ENCODE peak calls at places on chromosome 19, in nine cellular contexts. H, F, X, I, P, L, T, G and K are unnamed samples. For H3K36me3, the result is how much of the 10 kb centered on the place peaks cover.

GRCh38 chr19:18291590-18292459 is 10.4 kb upstream of the JUND start:
- DNase-seq in T (peak), H (peak), G (peak), I (peak), P (peak), X (peak), F (peak), L (peak), K (peak)

GRCh38 chr19:6425732-6426686 is 1.4 kb upstream of the KHSRP start:
- DNase-seq in G (peak), X (peak), P (peak), F (no peak), H (no peak), T (no peak), L (no peak), I (peak), K (no peak)

GRCh38 chr19:50794778-50795664 is 4.8 kb downstream of the ACP4 start:
- DNase-seq in T (no peak), X (peak), F (peak), I (peak), L (no peak), P (no peak), G (peak), H (no peak), K (no peak)

GRCh38 chr19:16062789-16063188 is 13.5 kb upstream of the TPM4 start:
- DNase-seq in F (no peak), X (peak), T (peak), I (no peak), G (peak), L (no peak), H (no peak), P (peak), K (peak)

GRCh38 chr19:29587518-29587986 is 18.5 kb upstream of the POP4 start:
- DNase-seq in P (peak), H (no peak), I (no peak), X (no peak), L (no peak), G (no peak), F (no peak), T (no peak), K (no peak)

GRCh38 chr19:56566904-56567273 is 379 bp upstream of the ZNF470 start:
- DNase-seq in L (no peak), I (no peak), G (peak), F (peak), T (peak), X (no peak), H (peak), P (peak), K (peak)

GRCh38 chr19:17610384-17610783 is 54.9 kb downstream of the COLGALT1 start:
- DNase-seq in T (no peak), X (peak), H (no peak), I (no peak), L (no peak), F (no peak), G (peak), P (no peak), K (no peak)

GRCh38 chr19:497861-498590 is 1.7 kb downstream of the MADCAM1 start:
- DNase-seq in X (no peak), T (no peak), L (no peak), H (no peak), F (peak), I (no peak), P (no peak), G (peak), K (no peak)

GRCh38 chr19:49142866-49143335 is 12.3 kb downstream of the HRC start:
- DNase-seq in G (peak), P (peak), H (peak), I (peak), T (peak), L (no peak), F (peak), X (peak), K (peak)

GRCh38 chr19:35142531-35143230 is 374 bp upstream of the FXYD7 start:
- DNase-seq in X (peak), I (peak), G (peak), H (no peak), L (no peak), T (no peak), F (peak), P (peak), K (peak)

GRCh38 chr19:43315851-43316250 is 37.6 kb upstream of the CD177 start:
- DNase-seq in X (peak), L (no peak), I (no peak), G (no peak), T (no peak), H (no peak), P (no peak), F (peak), K (no peak)

GRCh38 chr19:23285948-23286347 is 35.8 kb upstream of the ZNF724 start:
- DNase-seq in L (no peak), F (no peak), H (no peak), T (no peak), G (no peak), X (no peak), I (no peak), P (no peak), K (no peak)

GRCh38 chr19:18114483-18114882 is 16.9 kb downstream of the MAST3 start:
- DNase-seq in L (no peak), G (no peak), T (no peak), X (no peak), I (no peak), H (no peak), P (no peak), F (no peak), K (no peak)

DNA sequence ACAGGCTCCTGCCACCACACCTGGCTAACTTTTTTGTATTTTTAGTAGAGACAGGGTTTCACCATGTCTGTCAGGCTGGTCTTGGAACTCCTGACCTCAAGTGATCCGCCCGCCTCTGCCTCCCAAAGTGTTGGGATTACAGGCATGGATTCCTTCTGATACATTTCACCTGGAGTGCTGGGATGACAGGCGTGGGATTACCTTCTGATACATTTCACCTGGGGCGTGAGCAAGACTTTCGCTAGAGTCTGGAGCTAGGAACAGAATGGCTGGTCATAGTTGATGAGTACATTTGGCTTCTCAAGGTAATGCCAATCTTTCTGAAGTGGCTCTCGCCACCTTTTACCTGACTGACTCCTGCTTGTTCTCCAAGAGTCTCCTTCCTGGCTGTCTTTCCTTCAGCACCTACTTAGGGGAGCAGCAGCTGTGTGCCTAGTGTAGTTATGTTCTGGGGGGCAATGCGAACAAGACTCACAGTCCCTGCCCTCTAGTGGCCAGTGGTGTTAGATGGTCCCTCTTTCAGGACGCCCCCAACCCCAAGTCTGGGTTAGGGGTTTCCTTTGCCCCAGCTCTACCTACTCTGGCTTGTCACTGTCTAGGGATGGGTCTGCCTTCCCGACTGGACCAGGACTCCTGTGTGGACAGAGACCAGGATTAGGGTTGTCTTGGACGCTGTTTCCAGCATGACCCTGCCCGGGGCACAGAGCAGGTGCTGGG is 19.3 kb downstream of the PPP1R37 start:
- DNase-seq in I (no peak), L (no peak), T (no peak), G (no peak), X (no peak), P (no peak), H (no peak), F (no peak), K (no peak)
- TF ChIP-seq CTCF in I (no peak), L (no peak), T (no peak), G (no peak), X (no peak), P (no peak), H (no peak), F (no peak), K (no peak)

GRCh38 chr19:38731654-38732301 is 12.5 kb downstream of the CAPN12 start:
- DNase-seq in X (no peak), P (peak), F (no peak), I (peak), T (no peak), G (no peak), H (peak), L (no peak), K (peak)
- TF ChIP-seq EP300 in X (no peak), P (no peak), F (no peak), I (no peak), T (no peak), G (no peak), H (no peak), L (no peak), K (no peak)

DNA sequence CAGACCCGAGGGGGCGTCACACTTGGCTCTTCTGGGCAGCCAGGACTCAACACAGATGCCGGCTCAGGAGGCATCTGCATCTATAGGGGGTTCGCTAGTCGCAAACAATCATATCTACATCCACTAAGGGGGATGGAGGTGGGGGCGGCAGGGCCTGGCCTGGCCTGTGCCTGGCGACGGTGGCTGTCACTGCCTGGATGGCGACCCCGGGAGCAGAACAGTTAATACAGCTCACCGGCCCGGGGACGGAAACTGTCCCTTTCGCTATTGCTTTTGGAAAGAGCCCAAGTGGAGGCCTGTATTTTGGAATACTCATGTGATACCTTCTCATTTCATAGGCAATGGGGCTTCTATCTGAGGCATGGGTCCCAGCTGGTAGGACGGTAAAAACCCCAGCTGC is 17.7 kb downstream of the SGTA start:
- DNase-seq in L (no peak), X (no peak), F (no peak), T (no peak), P (no peak), I (no peak), H (no peak), G (no peak), K (no peak)
- H3K36me3 ChIP-seq in L (under half), X (half or more), F (half or more), T (half or more), P (under half), I (under half), H (half or more), G (half or more), K (half or more)

DNA sequence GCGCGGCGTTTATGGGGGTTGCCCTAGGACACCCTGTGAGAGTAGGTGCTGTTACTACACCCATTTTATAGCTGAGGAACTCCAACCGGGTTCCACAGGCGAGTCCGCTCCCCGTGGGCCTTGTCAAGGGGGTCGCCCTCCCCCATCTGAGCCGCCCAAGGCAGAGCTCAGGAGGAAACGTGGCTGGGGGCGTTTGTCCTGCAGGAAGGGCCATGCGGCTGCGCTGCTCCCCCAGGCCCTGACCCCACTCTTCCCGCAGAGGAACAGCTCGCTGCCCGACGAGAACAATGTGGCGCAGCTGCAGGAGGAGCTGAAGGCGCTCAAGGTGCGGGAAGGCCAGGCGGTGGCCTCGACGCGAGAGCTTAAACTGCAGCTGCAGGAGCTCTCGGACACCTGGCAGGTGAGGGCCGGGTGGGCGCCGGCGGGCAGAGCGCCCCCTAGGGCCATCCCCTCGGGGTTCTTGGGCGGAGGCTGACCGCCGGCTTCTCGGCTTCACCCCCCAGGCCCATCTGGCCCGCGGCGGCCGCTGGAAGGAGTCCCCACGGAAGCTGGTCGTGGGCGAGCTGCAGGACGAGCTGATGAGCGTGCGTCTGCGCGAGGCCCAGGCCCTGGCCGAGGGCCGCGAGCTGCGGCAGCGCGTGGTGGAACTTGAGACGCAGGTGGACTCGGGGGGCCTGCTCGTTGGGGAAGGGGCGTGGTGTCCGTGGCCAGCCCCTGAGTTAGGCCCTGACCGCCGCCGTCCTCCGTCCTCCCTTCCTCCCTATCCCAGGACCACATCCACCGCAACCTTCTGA is 12.4 kb downstream of the PRR36 start:
- DNase-seq in X (no peak), I (no peak), L (no peak), H (no peak), T (peak), F (peak), G (no peak), P (no peak), K (no peak)
- TF ChIP-seq CTCF in X (no peak), I (no peak), L (no peak), H (no peak), T (no peak), F (no peak), G (peak), P (no peak), K (no peak)

DNA sequence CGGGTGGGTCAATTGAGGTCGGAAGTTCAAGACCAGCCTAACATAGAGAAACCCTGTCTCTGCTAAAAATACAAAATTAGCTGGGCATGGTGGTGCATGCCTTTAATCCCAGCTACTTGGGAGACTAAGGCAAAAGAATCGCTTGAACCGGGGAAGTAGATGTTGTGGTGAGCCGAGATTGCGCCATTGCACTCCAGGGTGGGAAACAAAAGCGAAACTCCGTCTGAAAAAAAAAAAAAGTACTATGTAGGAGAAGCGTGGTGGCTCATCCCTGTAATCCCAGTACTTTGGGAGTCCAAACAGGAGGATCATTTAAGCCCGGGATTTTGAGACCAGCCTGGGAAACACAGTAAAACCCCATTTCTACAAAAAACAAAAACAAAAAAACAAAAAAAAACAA is 22.7 kb upstream of the ERVV-1 start:
- DNase-seq in T (no peak), G (no peak), I (no peak), H (no peak), P (no peak), X (no peak), F (no peak), L (no peak), K (no peak)
- TF ChIP-seq EP300 in T (no peak), G (no peak), I (no peak), H (no peak), P (no peak), X (no peak), F (no peak), L (no peak), K (no peak)

GRCh38 chr19:5134683-5135082 is 165.8 kb downstream of the KDM4B start:
- DNase-seq in I (no peak), X (no peak), H (no peak), T (no peak), L (no peak), G (no peak), P (no peak), F (peak), K (no peak)

GRCh38 chr19:5131031-5131865 is 162.3 kb downstream of the KDM4B start:
- DNase-seq in L (no peak), I (no peak), X (no peak), T (no peak), H (no peak), P (peak), G (no peak), F (peak), K (no peak)

GRCh38 chr19:5131866-5132561 is 163.1 kb downstream of the KDM4B start:
- DNase-seq in F (peak), P (no peak), X (no peak), G (no peak), I (no peak), T (no peak), H (no peak), L (no peak), K (no peak)

GRCh38 chr19:5133986-5134595 is 165.2 kb downstream of the KDM4B start:
- DNase-seq in G (no peak), H (no peak), X (no peak), F (peak), P (no peak), I (no peak), L (no peak), T (no peak), K (no peak)

DNA sequence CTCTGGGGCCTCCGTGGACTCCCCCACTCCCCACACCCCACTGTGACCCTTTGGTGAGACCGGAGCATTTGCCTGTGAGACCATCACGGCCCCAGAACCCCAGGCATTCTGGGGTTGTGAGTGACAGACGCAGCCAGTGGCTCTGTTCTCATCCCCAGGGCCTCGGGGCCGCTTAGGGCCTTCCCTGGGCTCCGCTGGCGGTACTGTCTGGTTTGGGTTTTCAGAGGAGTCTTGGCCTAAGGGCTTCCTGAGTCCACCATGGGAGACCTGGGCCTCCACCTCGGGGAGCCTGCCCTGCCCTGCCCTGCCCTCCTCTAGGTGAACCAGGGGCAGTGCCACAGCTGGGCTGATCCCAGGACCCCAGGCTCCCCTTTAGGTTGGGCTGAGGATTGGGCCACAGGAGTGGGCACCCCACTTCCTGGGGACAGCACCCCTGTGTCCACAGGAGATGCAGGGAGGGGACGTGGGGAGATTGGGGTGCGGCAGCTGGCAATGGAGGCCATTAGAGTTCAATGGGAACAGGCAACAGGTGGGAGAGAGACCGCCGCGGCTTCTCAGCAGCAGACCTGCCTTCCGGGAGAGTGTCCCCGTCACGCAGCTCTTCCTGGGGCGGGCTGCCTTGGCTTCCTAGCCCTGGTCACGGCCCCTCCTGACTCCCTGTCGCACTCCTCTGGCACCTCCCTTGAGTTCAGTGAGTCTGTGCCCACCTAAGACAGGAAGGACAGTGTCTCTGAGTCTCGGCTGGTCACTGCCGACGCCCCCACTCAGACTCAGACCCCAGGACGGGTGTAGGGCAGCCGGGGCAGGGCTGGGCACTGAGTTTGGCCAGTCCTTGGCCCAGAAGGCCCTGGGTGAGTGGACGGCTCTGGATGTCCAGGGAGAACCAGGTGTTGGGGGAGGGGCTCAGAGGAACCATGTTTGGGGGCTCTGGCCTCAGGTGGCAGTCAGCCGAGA is 164.1 kb downstream of the KDM4B start:
- DNase-seq in G (no peak), F (peak), H (no peak), P (no peak), X (no peak), L (no peak), I (no peak), T (no peak), K (no peak)
- H3K36me3 ChIP-seq in G (half or more), F (half or more), H (under half), P (under half), X (under half), L (under half), I (under half), T (half or more), K (half or more)

GRCh38 chr19:41998246-41999020 is 4.4 kb upstream of the ATP1A3 start:
- DNase-seq in F (peak), I (no peak), P (peak), L (no peak), H (no peak), X (peak), T (no peak), G (peak), K (peak)
- TF ChIP-seq CTCF in F (peak), I (no peak), P (peak), L (peak), H (peak), X (peak), T (no peak), G (peak), K (no peak)

GRCh38 chr19:33159893-33160292 is 28.0 kb downstream of the WDR88 start:
- DNase-seq in F (no peak), X (no peak), G (no peak), I (no peak), T (no peak), L (no peak), H (no peak), P (no peak), K (no peak)
- TF ChIP-seq EP300 in F (no peak), X (no peak), G (no peak), I (no peak), T (no peak), L (no peak), H (no peak), P (no peak), K (no peak)